ENCODE peak calls at places on chromosomes 1 and 21, in nine cellular contexts. C, S, L, Z, E, Y, G, F and H are unnamed samples.

GRCh38 chr1:152876827-152877226 is 1.3 kb upstream of the SMCP start:
- DNase-seq in Y (no peak), L (no peak), S (no peak), F (no peak), C (no peak), Z (no peak), E (no peak), G (no peak), H (no peak)

GRCh38 chr1:110260194-110260593 is 50.1 kb downstream of the KCNC4 start:
- DNase-seq in F (no peak), G (no peak), S (no peak), Y (no peak), C (no peak), E (no peak), Z (no peak), L (no peak), H (no peak)

GRCh38 chr1:161805399-161806197 is 39.5 kb downstream of the ATF6 start:
- DNase-seq in S (no peak), L (no peak), F (no peak), Y (no peak), C (no peak), G (no peak), Z (no peak), E (no peak), H (no peak)

GRCh38 chr1:116203192-116203723 is 92.1 kb downstream of the MAB21L3 start:
- DNase-seq in E (no peak), C (no peak), G (no peak), Y (no peak), S (no peak), Z (peak; percentile 50), F (no peak), L (no peak), H (no peak)

GRCh38 chr1:56453016-56453721 is 126.2 kb downstream of the PLPP3 start:
- DNase-seq in Y (no peak), Z (no peak), L (no peak), G (no peak), E (no peak), S (no peak), C (peak; percentile 38), F (no peak), H (peak; percentile 90)

GRCh38 chr1:232594768-232595698 is 34.9 kb downstream of the SIPA1L2 start:
- DNase-seq in C (no peak), E (no peak), F (no peak), L (no peak), Y (no peak), S (no peak), G (no peak), Z (no peak), H (no peak)

GRCh38 chr1:93143136-93143535 is 37.1 kb downstream of the TMED5 start:
- DNase-seq in S (no peak), G (no peak), E (no peak), F (no peak), C (no peak), Y (no peak), Z (no peak), L (no peak), H (no peak)

GRCh38 chr1:32351859-32352745 is 10.2 kb downstream of the FAM229A start:
- DNase-seq in E (peak; percentile 87), Z (peak; percentile 38), Y (no peak), C (peak; percentile 17), L (peak; percentile 64), S (peak; percentile 28), G (no peak), F (no peak), H (peak; percentile 66)

GRCh38 chr1:93640656-93641440 is 40.8 kb downstream of the BCAR3 start:
- DNase-seq in L (no peak), C (no peak), G (no peak), F (no peak), Z (no peak), S (no peak), Y (no peak), E (no peak), H (no peak)

GRCh38 chr1:26471498-26472329 is 526 bp upstream of the HMGN2 start:
- DNase-seq in Y (peak; percentile 94), C (peak; percentile 29), F (no peak), S (peak; percentile 18), G (peak; percentile 45), E (peak; percentile 82), L (peak; percentile 64), Z (peak; percentile 57), H (peak; percentile 73)

GRCh38 chr1:227789042-227789880 is 26.2 kb upstream of the PRSS38 start:
- DNase-seq in Y (peak; percentile 82), C (peak; percentile 13), G (no peak), F (no peak), S (no peak), E (no peak), L (no peak), Z (no peak), H (no peak)

GRCh38 chr21:38965241-38965640 is 159.5 kb downstream of the ETS2 start:
- DNase-seq in E (no peak), C (no peak), Z (no peak), G (no peak), F (no peak), Y (no peak), S (no peak), L (no peak), H (no peak)

GRCh38 chr1:226814751-226815496 is 55.5 kb upstream of the PSEN2 start:
- DNase-seq in S (peak; percentile 56), E (no peak), Y (peak; percentile 73), L (peak; percentile 39), G (no peak), C (no peak), F (no peak), Z (peak; percentile 63), H (no peak)

GRCh38 chr1:200693327-200693726 is 23.6 kb upstream of the DDX59 start:
- DNase-seq in F (no peak), E (no peak), Y (no peak), Z (no peak), C (no peak), S (no peak), G (no peak), L (no peak), H (no peak)

GRCh38 chr1:203632941-203633340 is 6.3 kb downstream of the ATP2B4 start:
- DNase-seq in E (no peak), Y (no peak), G (no peak), F (no peak), Z (no peak), S (no peak), L (no peak), C (no peak), H (no peak)

GRCh38 chr1:6438047-6438525 is 13.5 kb downstream of the ESPN start:
- DNase-seq in Z (peak; percentile 69), C (peak; percentile 42), L (peak; percentile 65), E (peak; percentile 71), S (peak; percentile 76), F (no peak), Y (peak; percentile 85), G (peak; percentile 61), H (no peak)

GRCh38 chr1:107953551-107953950 is 11.4 kb downstream of the VAV3 start:
- DNase-seq in E (no peak), S (no peak), Y (no peak), Z (no peak), C (no peak), L (no peak), F (no peak), G (no peak), H (no peak)

GRCh38 chr1:221515496-221515895 is 226.4 kb downstream of the DUSP10 start:
- DNase-seq in F (no peak), Y (no peak), L (no peak), C (no peak), S (no peak), E (no peak), Z (no peak), G (no peak), H (no peak)
- TF ChIP-seq POLR2A in F (no peak), Y (no peak), L (no peak), C (no peak), S (no peak), E (no peak), Z (no peak), G (no peak), H (no peak)

GRCh38 chr1:19824541-19824940 is 9.5 kb upstream of the RNF186 start:
- DNase-seq in L (no peak), F (no peak), G (no peak), S (no peak), C (no peak), Z (no peak), Y (no peak), E (no peak), H (no peak)

GRCh38 chr1:19828546-19828945 is 13.5 kb upstream of the RNF186 start:
- DNase-seq in E (no peak), C (no peak), F (no peak), S (no peak), L (no peak), G (no peak), Y (no peak), Z (no peak), H (no peak)

GRCh38 chr1:19819701-19820100 is 4.6 kb upstream of the RNF186 start:
- DNase-seq in Y (peak; percentile 34), C (no peak), L (no peak), F (no peak), Z (no peak), E (no peak), G (no peak), S (no peak), H (peak; percentile 79)

DNA sequence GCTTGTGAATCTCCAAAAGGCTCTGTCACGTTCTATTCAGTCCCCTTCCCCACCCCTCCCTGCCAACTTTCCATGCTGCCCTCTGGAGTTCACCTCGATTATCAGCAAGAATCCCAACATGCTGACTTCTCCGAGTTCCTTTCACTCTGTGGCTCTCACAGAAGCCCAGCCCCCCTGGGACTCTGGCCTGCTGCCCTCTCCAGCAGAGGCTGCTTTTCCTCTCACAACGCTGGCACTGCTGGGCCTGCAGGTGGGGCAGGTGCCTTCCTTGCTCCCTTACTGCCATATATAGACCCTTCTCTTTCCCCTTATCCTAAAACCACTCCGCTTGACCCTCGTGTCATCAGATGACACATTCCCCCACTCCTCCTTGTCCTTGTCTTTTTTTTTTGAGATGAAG is 10.2 kb upstream of the RNF186 start:
- DNase-seq in Z (peak; percentile 63), C (no peak), G (no peak), F (no peak), Y (no peak), L (no peak), E (no peak), S (no peak), H (peak; percentile 48)
- H3K4me1 ChIP-seq in Z (no peaks in the 10 kb centered on the region), C (no peaks in the 10 kb centered on the region), G (no peaks in the 10 kb centered on the region), F (no peaks in the 10 kb centered on the region), Y (no peaks in the 10 kb centered on the region), L (no peaks in the 10 kb centered on the region), E (no peaks in the 10 kb centered on the region), S (no peaks in the 10 kb centered on the region), H (no peaks in the 10 kb centered on the region)

DNA sequence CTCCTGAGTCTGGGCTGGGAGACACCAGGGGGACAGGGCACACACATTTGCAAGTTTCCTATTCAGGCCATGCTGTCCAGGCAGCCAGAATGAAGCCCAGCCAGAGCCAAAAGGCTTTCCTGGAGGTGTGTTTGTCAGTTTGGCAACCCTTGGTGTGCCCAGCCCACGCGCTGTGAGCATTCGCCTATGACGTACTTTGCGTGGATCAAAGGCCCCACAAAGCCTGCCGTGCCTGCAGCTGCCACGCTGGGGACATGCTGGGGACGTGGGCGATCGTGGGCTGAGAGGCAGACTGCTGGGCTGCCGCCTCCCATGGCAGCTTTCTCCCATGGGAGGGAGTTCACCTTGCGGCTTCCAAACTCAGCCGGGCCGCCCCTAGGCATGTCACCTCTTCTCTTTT is 57.5 kb downstream of the CD247 start:
- DNase-seq in E (peak; percentile 25), L (no peak), F (no peak), C (no peak), S (no peak), G (no peak), Z (no peak), Y (no peak), H (no peak)
- TF ChIP-seq CTCF in E (no peak), L (no peak), F (no peak), C (no peak), S (no peak), G (no peak), Z (no peak), Y (no peak), H (no peak)

GRCh38 chr1:100037665-100038400 is 68.0 kb downstream of the SLC35A3 start:
- DNase-seq in Y (peak; percentile 98), S (peak; percentile 57), Z (peak; percentile 94), F (peak; percentile 30), L (peak; percentile 91), C (peak; percentile 85), E (peak; percentile 93), G (peak; percentile 91), H (peak; percentile 95)
- TF ChIP-seq POLR2A in Y (peak; percentile 88), S (peak; percentile 88), Z (no peak), F (peak; percentile 98), L (peak; percentile 93), C (peak; percentile 86), E (peak; percentile 92), G (peak; percentile 94), H (peak; percentile 93)